ENCODE peak calls at places on chromosome 13, in four cellular contexts. One of them, this sample, is unnamed.

GRCh38 chr13:25908390-25908789 is 143.4 kb downstream of the SHISA2 start:
- DNase-seq in heart right ventricle: no peak
- DNase-seq in sigmoid colon: no peak
- DNase-seq in right atrium auricular region: no peak
- DNase-seq in this sample: no peak

GRCh38 chr13:41916173-41916954 is 44.5 kb downstream of the VWA8 start:
- DNase-seq in heart right ventricle: no peak
- DNase-seq in right atrium auricular region: no peak
- DNase-seq in sigmoid colon: no peak
- DNase-seq in this sample: peak; percentile 76

GRCh38 chr13:81987159-81987558 is 1646.2 kb upstream of the SPRY2 start:
- DNase-seq in heart right ventricle: no peak
- DNase-seq in sigmoid colon: no peak
- DNase-seq in right atrium auricular region: no peak
- DNase-seq in this sample: no peak

GRCh38 chr13:38662362-38662761 is 24.5 kb upstream of the FREM2 start:
- DNase-seq in right atrium auricular region: no peak
- DNase-seq in heart right ventricle: no peak
- DNase-seq in sigmoid colon: no peak
- DNase-seq in this sample: no peak

GRCh38 chr13:83940742-83941141 is 58.5 kb upstream of the SLITRK1 start:
- DNase-seq in sigmoid colon: no peak
- DNase-seq in heart right ventricle: no peak
- DNase-seq in right atrium auricular region: no peak
- DNase-seq in this sample: no peak

GRCh38 chr13:23794267-23795161 is 94.7 kb downstream of the MIPEP start:
- DNase-seq in sigmoid colon: no peak
- DNase-seq in right atrium auricular region: no peak
- DNase-seq in heart right ventricle: no peak
- DNase-seq in this sample: no peak

GRCh38 chr13:40232321-40232720 is 434.1 kb downstream of the FOXO1 start:
- DNase-seq in right atrium auricular region: no peak
- DNase-seq in sigmoid colon: no peak
- DNase-seq in heart right ventricle: no peak
- DNase-seq in this sample: no peak

GRCh38 chr13:31421756-31422155 is 222.0 kb downstream of the B3GLCT start:
- DNase-seq in right atrium auricular region: no peak
- DNase-seq in heart right ventricle: no peak
- DNase-seq in sigmoid colon: no peak
- DNase-seq in this sample: peak; percentile 37

GRCh38 chr13:108283110-108283509 is 13.6 kb downstream of the TNFSF13B start:
- DNase-seq in sigmoid colon: no peak
- DNase-seq in heart right ventricle: no peak
- DNase-seq in right atrium auricular region: no peak
- DNase-seq in this sample: no peak

GRCh38 chr13:31409678-31410356 is 210.0 kb downstream of the B3GLCT start:
- DNase-seq in heart right ventricle: no peak
- DNase-seq in right atrium auricular region: no peak
- DNase-seq in sigmoid colon: no peak
- DNase-seq in this sample: peak; percentile 4

GRCh38 chr13:59734393-59734792 is 429.3 kb downstream of the DIAPH3 start:
- DNase-seq in heart right ventricle: no peak
- DNase-seq in sigmoid colon: no peak
- DNase-seq in right atrium auricular region: no peak
- DNase-seq in this sample: no peak

GRCh38 chr13:113216165-113217056 is 7.0 kb downstream of the CUL4A start:
- DNase-seq in right atrium auricular region: no peak
- DNase-seq in sigmoid colon: no peak
- DNase-seq in heart right ventricle: peak; percentile 51
- DNase-seq in this sample: peak; percentile 94

GRCh38 chr13:25929816-25930215 is 122.0 kb downstream of the SHISA2 start:
- DNase-seq in right atrium auricular region: no peak
- DNase-seq in heart right ventricle: no peak
- DNase-seq in sigmoid colon: no peak
- DNase-seq in this sample: no peak

GRCh38 chr13:113863511-113864302 is at the start of gene GAS6:
- DNase-seq in right atrium auricular region: no peak
- DNase-seq in heart right ventricle: peak; percentile 69
- DNase-seq in sigmoid colon: no peak
- DNase-seq in this sample: peak; percentile 97

GRCh38 chr13:30864352-30865130 is 41.5 kb upstream of the MEDAG start:
- DNase-seq in sigmoid colon: no peak
- DNase-seq in right atrium auricular region: no peak
- DNase-seq in heart right ventricle: no peak
- DNase-seq in this sample: peak; percentile 56

DNA sequence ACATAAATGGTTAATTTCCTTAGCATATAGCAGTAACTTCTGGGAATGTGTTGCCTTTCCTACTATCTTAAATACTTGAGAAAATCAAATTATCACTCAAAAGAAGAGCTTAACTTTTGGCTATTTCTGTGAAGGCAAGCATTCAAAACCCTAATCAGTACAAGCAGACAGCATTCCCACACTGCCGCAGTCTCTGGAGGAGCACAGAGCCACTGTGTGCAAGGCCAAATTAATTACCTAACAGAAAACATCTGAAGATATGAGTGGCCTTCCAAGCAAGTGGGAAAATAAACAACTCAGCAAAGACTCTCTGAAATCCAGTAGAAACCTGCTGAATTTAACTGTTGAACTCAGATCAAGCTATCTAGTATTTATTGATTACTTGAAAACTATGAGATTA is 68.2 kb downstream of the COL4A1 start:
- DNase-seq in sigmoid colon: no peak
- DNase-seq in heart right ventricle: peak; percentile 30
- DNase-seq in right atrium auricular region: no peak
- DNase-seq in this sample: no peak
- H3K4me1 ChIP-seq in sigmoid colon: peaks cover 70% of the 10 kb centered on the region
- H3K4me1 ChIP-seq in heart right ventricle: peaks cover 85% of the 10 kb centered on the region
- H3K4me1 ChIP-seq in right atrium auricular region: peaks cover 93% of the 10 kb centered on the region
- H3K4me1 ChIP-seq in this sample: peaks cover 7% of the 10 kb centered on the region

DNA sequence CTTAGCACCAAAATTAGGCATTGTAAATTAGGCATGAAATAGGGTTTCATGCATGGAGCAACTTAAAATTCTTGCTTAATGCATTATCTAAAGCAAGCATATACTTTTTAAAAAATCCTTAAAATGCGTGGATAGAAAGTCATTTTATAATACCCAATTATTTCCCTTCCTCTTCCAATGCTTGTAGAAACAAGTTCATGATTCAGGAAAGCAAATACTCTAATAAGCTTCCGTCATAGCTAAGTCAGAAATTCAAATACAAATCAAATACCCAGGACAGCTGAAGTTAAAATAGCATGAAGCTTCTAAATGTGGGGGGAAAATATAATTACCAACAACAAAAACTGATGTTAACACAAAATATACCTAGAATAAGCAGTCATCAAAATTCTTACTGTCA is 89.1 kb downstream of the COL4A1 start:
- DNase-seq in right atrium auricular region: no peak
- DNase-seq in heart right ventricle: no peak
- DNase-seq in sigmoid colon: no peak
- DNase-seq in this sample: no peak
- H3K36me3 ChIP-seq in right atrium auricular region: peaks cover 14% of the 10 kb centered on the region
- H3K36me3 ChIP-seq in heart right ventricle: no peaks in the 10 kb centered on the region
- H3K36me3 ChIP-seq in sigmoid colon: peaks cover 6% of the 10 kb centered on the region
- H3K36me3 ChIP-seq in this sample: peaks cover 25% of the 10 kb centered on the region

DNA sequence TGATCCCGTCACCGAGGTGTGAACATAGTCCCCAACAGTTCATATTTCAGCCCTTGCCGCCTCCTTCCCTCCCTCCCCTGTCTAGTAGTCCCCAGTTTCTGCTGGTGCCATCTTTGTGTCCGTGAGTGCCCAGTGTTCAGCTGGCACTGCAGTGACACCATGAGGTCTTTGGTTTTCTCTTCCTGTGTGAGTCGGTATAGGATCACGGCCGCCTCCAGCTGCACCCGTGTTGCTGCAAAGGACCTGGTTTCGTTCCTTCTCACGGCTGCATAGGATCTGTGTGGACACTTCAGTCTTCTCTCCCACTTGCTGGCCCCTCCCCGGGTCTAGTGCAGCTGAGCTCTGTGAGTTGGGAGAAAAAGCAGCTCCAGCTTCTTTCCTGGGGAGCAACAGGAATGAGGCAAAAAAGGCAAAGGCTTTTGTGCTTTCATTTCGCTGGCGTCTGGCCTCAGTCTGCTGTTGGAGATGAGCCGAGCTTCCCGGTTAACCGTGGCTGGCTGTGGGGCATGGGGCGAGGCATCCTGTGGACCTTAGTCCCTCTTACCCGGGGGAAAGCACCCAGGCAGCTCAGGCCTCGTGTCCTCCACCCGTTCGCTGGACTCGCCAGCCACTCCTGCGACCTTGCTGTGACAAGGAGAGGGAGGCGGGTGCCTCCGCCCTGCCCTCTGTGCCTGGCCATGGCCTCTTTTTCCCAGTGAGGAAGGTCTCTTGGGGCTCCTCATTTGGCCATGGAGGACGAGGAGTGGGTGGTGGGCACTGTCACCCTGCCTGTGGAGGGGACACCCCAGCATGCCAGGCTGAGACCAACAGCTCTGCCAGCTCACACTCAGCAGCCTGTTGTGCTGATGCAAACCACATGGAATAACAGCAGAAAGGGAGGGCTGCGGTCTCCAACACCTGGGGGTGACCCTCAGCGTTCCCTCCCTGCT is 196.5 kb downstream of the TEX29 start:
- DNase-seq in right atrium auricular region: peak; percentile 43
- DNase-seq in sigmoid colon: no peak
- DNase-seq in heart right ventricle: no peak
- DNase-seq in this sample: no peak
- H3K4me3 ChIP-seq in right atrium auricular region: no peak overlapping the region
- H3K4me3 ChIP-seq in sigmoid colon: no peak overlapping the region
- H3K4me3 ChIP-seq in heart right ventricle: no peak overlapping the region
- H3K4me3 ChIP-seq in this sample: no peak overlapping the region

GRCh38 chr13:99258946-99259345 is 767 bp upstream of the GPR18 start:
- DNase-seq in heart right ventricle: no peak
- DNase-seq in sigmoid colon: no peak
- DNase-seq in right atrium auricular region: no peak
- DNase-seq in this sample: no peak
- H3K4me1 ChIP-seq in heart right ventricle: no peaks in the 10 kb centered on the region
- H3K4me1 ChIP-seq in sigmoid colon: peaks cover 9% of the 10 kb centered on the region
- H3K4me1 ChIP-seq in right atrium auricular region: peaks cover under 1% of the 10 kb centered on the region
- H3K4me1 ChIP-seq in this sample: peaks cover 13% of the 10 kb centered on the region

GRCh38 chr13:33262554-33262953 is 23.0 kb downstream of the STARD13 start:
- DNase-seq in right atrium auricular region: no peak
- DNase-seq in sigmoid colon: no peak
- DNase-seq in heart right ventricle: no peak
- DNase-seq in this sample: no peak
- H3K36me3 ChIP-seq in right atrium auricular region: no peaks in the 10 kb centered on the region
- H3K36me3 ChIP-seq in sigmoid colon: no peaks in the 10 kb centered on the region
- H3K36me3 ChIP-seq in heart right ventricle: no peaks in the 10 kb centered on the region
- H3K36me3 ChIP-seq in this sample: peaks cover 11% of the 10 kb centered on the region

DNA sequence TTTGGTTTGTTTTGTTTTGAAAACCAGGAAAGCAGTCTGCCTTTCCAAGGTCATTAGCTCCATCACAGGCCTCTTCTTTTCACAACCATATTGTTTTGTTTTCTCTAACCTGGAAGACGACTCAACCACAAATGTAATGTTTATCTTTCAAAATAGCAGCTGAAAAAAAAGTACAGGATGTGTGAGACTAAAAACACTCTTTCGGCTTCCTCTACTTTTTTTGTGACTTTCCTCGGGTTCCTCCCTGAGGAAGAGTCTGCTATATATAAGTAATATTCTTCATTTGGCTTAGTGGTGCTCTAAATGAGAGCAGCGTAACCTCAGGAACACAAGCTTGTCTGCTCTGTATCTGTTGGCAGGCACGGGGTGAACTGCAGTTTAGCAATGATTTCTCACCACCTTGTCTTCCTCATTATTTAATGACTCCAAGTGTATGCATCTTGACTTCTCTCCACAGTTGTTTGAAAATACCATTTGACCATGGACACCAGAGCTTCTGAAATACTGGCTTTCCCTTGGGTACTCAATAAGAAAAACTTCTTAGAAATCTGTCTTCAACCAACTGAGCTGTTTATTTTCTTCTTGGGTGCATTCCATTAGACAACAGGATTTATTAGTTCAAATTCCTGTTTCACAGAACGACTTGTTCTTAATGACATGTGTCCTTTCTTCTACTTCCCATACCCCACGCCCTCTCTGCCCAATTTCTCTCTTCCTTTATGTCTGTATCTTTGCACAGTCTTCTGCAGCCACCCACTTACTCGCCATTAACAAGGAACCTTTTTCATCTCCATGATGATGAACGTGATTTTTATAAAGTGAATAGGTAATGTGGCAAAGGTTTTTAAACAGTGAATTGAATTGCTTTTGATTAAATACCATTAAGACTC is 11.5 kb upstream of the ITM2B start:
- DNase-seq in right atrium auricular region: no peak
- DNase-seq in heart right ventricle: no peak
- DNase-seq in sigmoid colon: peak; percentile 68
- DNase-seq in this sample: peak; percentile 22
- H3K4me3 ChIP-seq in right atrium auricular region: peak overlapping the region; percentile 43
- H3K4me3 ChIP-seq in heart right ventricle: no peak overlapping the region
- H3K4me3 ChIP-seq in sigmoid colon: peak overlapping the region; percentile 39
- H3K4me3 ChIP-seq in this sample: peak overlapping the region; percentile 77

GRCh38 chr13:37617162-37617561 is 18.6 kb upstream of the POSTN start:
- DNase-seq in right atrium auricular region: no peak
- DNase-seq in sigmoid colon: no peak
- DNase-seq in heart right ventricle: no peak
- DNase-seq in this sample: no peak
- H3K4me1 ChIP-seq in right atrium auricular region: no peaks in the 10 kb centered on the region
- H3K4me1 ChIP-seq in sigmoid colon: peaks cover 15% of the 10 kb centered on the region
- H3K4me1 ChIP-seq in heart right ventricle: no peaks in the 10 kb centered on the region
- H3K4me1 ChIP-seq in this sample: peaks cover 40% of the 10 kb centered on the region

This sample was measured in osteoblast.